ENCODE peak calls at places on chromosomes 1 and 21, in seven cellular contexts. Z, C, V, Q, G, D and X are unnamed samples.

GRCh38 chr21:36096398-36097290 is 26.8 kb downstream of the CBR1 start:
- DNase-seq in C (no peak), Z (no peak), Q (no peak), D (peak), V (no peak), G (no peak), X (no peak)

GRCh38 chr1:159211331-159212136 is 6.9 kb downstream of the ACKR1 start:
- DNase-seq in G (peak), Q (peak), C (no peak), Z (peak), V (no peak), D (peak), X (peak)

GRCh38 chr1:238119060-238119459 is 228.3 kb upstream of the ZP4 start:
- DNase-seq in C (no peak), Z (no peak), V (no peak), G (no peak), D (no peak), Q (no peak), X (peak)

GRCh38 chr1:182589520-182589919 is 464 bp upstream of the RNASEL start:
- DNase-seq in D (no peak), C (no peak), G (no peak), Q (no peak), V (no peak), Z (no peak), X (no peak)

GRCh38 chr1:6149597-6149996 is 30.5 kb downstream of the CHD5 start:
- DNase-seq in V (no peak), G (no peak), Z (no peak), Q (no peak), D (no peak), C (no peak), X (no peak)

GRCh38 chr1:115717541-115717940 is 51.0 kb downstream of the CASQ2 start:
- DNase-seq in V (no peak), D (peak), G (no peak), C (no peak), Z (peak), Q (no peak), X (peak)

GRCh38 chr1:47434051-47434842 is 3.6 kb upstream of the FOXD2 start:
- DNase-seq in G (no peak), Z (no peak), V (no peak), Q (no peak), D (peak), C (peak), X (no peak)

GRCh38 chr1:116491985-116492811 is 78.6 kb downstream of the CD58 start:
- DNase-seq in C (no peak), V (no peak), Q (no peak), G (no peak), Z (no peak), D (no peak), X (no peak)

GRCh38 chr1:207797229-207797973 is 45.5 kb downstream of the CD46 start:
- DNase-seq in V (peak), D (peak), C (peak), G (peak), Z (peak), Q (peak), X (peak)

GRCh38 chr1:218371927-218372672 is 27.0 kb downstream of the TGFB2 start:
- DNase-seq in Z (peak), G (no peak), D (no peak), C (peak), V (no peak), Q (no peak), X (no peak)

GRCh38 chr1:180542530-180543171 is 16.1 kb upstream of the OVAAL start:
- DNase-seq in Q (no peak), C (peak), G (no peak), D (no peak), V (no peak), Z (no peak), X (no peak)

GRCh38 chr1:7771673-7772299 is 690 bp downstream of the VAMP3 start:
- DNase-seq in V (no peak), D (no peak), Z (no peak), C (no peak), Q (no peak), G (no peak), X (no peak)

GRCh38 chr1:14956579-14957195 is 196.9 kb upstream of the TMEM51 start:
- DNase-seq in C (no peak), D (no peak), Q (no peak), V (no peak), Z (peak), G (no peak), X (no peak)

GRCh38 chr1:77467741-77468140 is 185.9 kb downstream of the AK5 start:
- DNase-seq in D (no peak), G (no peak), C (no peak), Q (no peak), Z (no peak), V (no peak), X (no peak)

GRCh38 chr1:22452401-22452963 is 831 bp downstream of the ZBTB40 start:
- DNase-seq in V (peak), G (no peak), D (no peak), Z (peak), C (peak), Q (peak), X (no peak)

GRCh38 chr1:118918940-118919259 is 69.2 kb downstream of the TBX15 start:
- DNase-seq in C (no peak), Z (no peak), D (no peak), V (no peak), Q (no peak), G (no peak), X (no peak)

GRCh38 chr21:45253180-45253579 is 34.5 kb downstream of the POFUT2 start:
- DNase-seq in V (no peak), C (no peak), G (no peak), D (peak), Z (no peak), Q (no peak), X (no peak)

GRCh38 chr1:210655511-210655910 is 326.8 kb downstream of the HHAT start:
- DNase-seq in Q (no peak), G (no peak), Z (no peak), V (no peak), D (no peak), C (no peak), X (no peak)

GRCh38 chr1:56525463-56526155 is 53.8 kb downstream of the PLPP3 start:
- DNase-seq in Q (no peak), D (no peak), G (no peak), V (no peak), C (peak), Z (no peak), X (no peak)

GRCh38 chr1:2778220-2778592 is 23.3 kb downstream of the TTC34 start:
- DNase-seq in Q (no peak), D (peak), Z (no peak), V (no peak), G (no peak), C (no peak), X (no peak)

GRCh38 chr21:45839274-45839673 is 142.3 kb upstream of the COL6A1 start:
- DNase-seq in C (no peak), Q (no peak), D (no peak), V (no peak), G (no peak), Z (no peak), X (no peak)

GRCh38 chr1:246801241-246802020 is 77.2 kb downstream of the SCCPDH start:
- DNase-seq in D (no peak), C (no peak), Q (no peak), G (no peak), V (no peak), Z (no peak), X (no peak)

GRCh38 chr1:3718764-3719163 is 33.5 kb upstream of the CCDC27 start:
- DNase-seq in D (no peak), Z (no peak), Q (peak), C (no peak), V (no peak), G (no peak), X (no peak)

GRCh38 chr1:30612666-30613065 is 110.7 kb downstream of the MATN1 start:
- DNase-seq in V (no peak), D (no peak), Z (peak), G (no peak), Q (no peak), C (no peak), X (no peak)

GRCh38 chr1:100308777-100309176 is 42.8 kb downstream of the RTCA start:
- DNase-seq in Z (no peak), Q (no peak), D (no peak), V (no peak), C (peak), G (no peak), X (no peak)

GRCh38 chr1:115596080-115596795 is 45.5 kb upstream of the VANGL1 start:
- DNase-seq in Z (no peak), G (no peak), C (no peak), D (no peak), Q (no peak), V (peak), X (no peak)

GRCh38 chr1:37741130-37741529 is 23.8 kb downstream of the EPHA10 start:
- DNase-seq in Q (no peak), G (no peak), D (no peak), Z (no peak), C (no peak), V (peak), X (no peak)

GRCh38 chr1:228108742-228109072 is 392 bp downstream of the MRPL55 start:
- DNase-seq in Z (no peak), D (no peak), Q (no peak), V (no peak), C (no peak), G (no peak), X (no peak)

GRCh38 chr1:40877681-40878080 is 15.5 kb upstream of the CITED4 start:
- DNase-seq in D (no peak), Z (peak), C (peak), G (no peak), V (peak), Q (no peak), X (no peak)

GRCh38 chr1:193539731-193540459 is 353.5 kb upstream of the B3GALT2 start:
- DNase-seq in G (no peak), V (no peak), C (no peak), D (no peak), Q (no peak), Z (no peak), X (no peak)

GRCh38 chr1:230857077-230857476 is 11.2 kb downstream of the C1orf198 start:
- DNase-seq in C (no peak), Q (no peak), D (no peak), G (no peak), Z (no peak), V (no peak), X (no peak)

GRCh38 chr1:226867461-226868054 is 2.9 kb upstream of the PSEN2 start:
- DNase-seq in G (no peak), Q (no peak), C (no peak), D (peak), V (no peak), Z (no peak), X (no peak)

GRCh38 chr1:234408757-234409156 is 35.5 kb downstream of the COA6 start:
- DNase-seq in C (no peak), V (no peak), Q (no peak), D (no peak), G (peak), Z (no peak), X (no peak)

GRCh38 chr1:211625040-211625439 is 46.1 kb upstream of the SLC30A1 start:
- DNase-seq in G (no peak), V (no peak), D (no peak), Z (peak), C (peak), Q (no peak), X (no peak)